ENCODE peak calls at places on chromosome 2, in nine cellular contexts. Y, C, L, J, V, E, N, O and Q are unnamed samples.

GRCh38 chr2:215612770-215613169 is 176.9 kb upstream of the FN1 start:
- DNase-seq in Y (no peak), C (no peak), L (no peak), J (no peak), V (no peak), E (no peak), N (no peak), O (no peak), Q (no peak)

GRCh38 chr2:237616373-237617304 is 10.7 kb upstream of the LRRFIP1 start:
- DNase-seq in Y (peak; percentile 66), C (no peak), L (no peak), J (peak; percentile 76), V (no peak), E (no peak), N (no peak), O (no peak), Q (no peak)

GRCh38 chr2:19671907-19672306 is 229.9 kb downstream of the TTC32 start:
- DNase-seq in Y (no peak), C (no peak), L (no peak), J (no peak), V (no peak), E (no peak), N (no peak), O (no peak), Q (no peak)

GRCh38 chr2:85659324-85659981 is 8.5 kb downstream of the SFTPB start:
- DNase-seq in Y (no peak), C (peak; percentile 27), L (no peak), J (no peak), V (no peak), E (no peak), N (no peak), O (no peak), Q (no peak)

GRCh38 chr2:237888389-237888788 is 29.0 kb downstream of the RAMP1 start:
- DNase-seq in Y (no peak), C (no peak), L (no peak), J (no peak), V (no peak), E (no peak), N (no peak), O (no peak), Q (no peak)

GRCh38 chr2:157468931-157469708 is 25.2 kb upstream of the CYTIP start:
- DNase-seq in Y (peak; percentile 21), C (no peak), L (no peak), J (peak; percentile 49), V (no peak), E (no peak), N (no peak), O (no peak), Q (no peak)

GRCh38 chr2:45452866-45453265 is 158.2 kb downstream of the SRBD1 start:
- DNase-seq in Y (peak; percentile 96), C (no peak), L (no peak), J (no peak), V (no peak), E (no peak), N (no peak), O (no peak), Q (no peak)

GRCh38 chr2:128791120-128791982 is 472.7 kb upstream of the HS6ST1 start:
- DNase-seq in Y (no peak), C (peak; percentile 27), L (no peak), J (no peak), V (no peak), E (no peak), N (no peak), O (no peak), Q (no peak)

GRCh38 chr2:9164112-9164608 is 42.5 kb upstream of the ASAP2 start:
- DNase-seq in Y (no peak), C (no peak), L (no peak), J (no peak), V (no peak), E (no peak), N (no peak), O (no peak), Q (no peak)

GRCh38 chr2:237867465-237867864 is 8.0 kb downstream of the RAMP1 start:
- DNase-seq in Y (no peak), C (no peak), L (no peak), J (no peak), V (no peak), E (no peak), N (no peak), O (no peak), Q (peak; percentile 56)

GRCh38 chr2:109703076-109703475 is 88.9 kb downstream of the SOWAHC start:
- DNase-seq in Y (peak; percentile 58), C (no peak), L (no peak), J (no peak), V (no peak), E (no peak), N (no peak), O (no peak), Q (no peak)

GRCh38 chr2:205024822-205025518 is 479.7 kb downstream of the PARD3B start:
- DNase-seq in Y (peak; percentile 91), C (no peak), L (peak; percentile 13), J (no peak), V (no peak), E (peak; percentile 5), N (peak; percentile 14), O (peak; percentile 72), Q (no peak)

GRCh38 chr2:317501-318424 is 29.9 kb upstream of the ALKAL2 start:
- DNase-seq in Y (no peak), C (peak; percentile 70), L (no peak), J (no peak), V (peak; percentile 28), E (no peak), N (no peak), O (no peak), Q (no peak)

GRCh38 chr2:61959381-61960293 is 54.2 kb downstream of the COMMD1 start:
- DNase-seq in Y (no peak), C (no peak), L (peak; percentile 45), J (no peak), V (no peak), E (no peak), N (no peak), O (no peak), Q (no peak)